ENCODE peak calls at places on chromosome X, in ten cellular contexts. One of them, this sample, is unnamed. For H3K9me3, the result is how much of the 10 kb centered on the place peaks cover.

GRCh38 chrX:39854772-39855747 is 242.7 kb downstream of the BCOR start:
- DNase-seq in kidney: no peak
- DNase-seq in heart right ventricle: no peak
- DNase-seq in stomach: no peak
- DNase-seq in NT2/D1: no peak
- DNase-seq in lower lobe of right lung: no peak
- DNase-seq in ovary: no peak
- DNase-seq in A549: no peak
- DNase-seq in CD4-positive, alpha-beta T cell: peak
- DNase-seq in heart left ventricle: no peak
- DNase-seq in this sample: peak

GRCh38 chrX:120560405-120560841 is 339 bp downstream of the CUL4B start:
- DNase-seq in kidney: no peak
- DNase-seq in heart right ventricle: no peak
- DNase-seq in stomach: peak
- DNase-seq in NT2/D1: no peak
- DNase-seq in lower lobe of right lung: peak
- DNase-seq in ovary: no peak
- DNase-seq in A549: no peak
- DNase-seq in CD4-positive, alpha-beta T cell: peak
- DNase-seq in heart left ventricle: peak
- DNase-seq in this sample: no peak

GRCh38 chrX:78029663-78030062 is 60.2 kb upstream of the PGAM4 start:
- DNase-seq in kidney: no peak
- DNase-seq in heart right ventricle: peak
- DNase-seq in stomach: no peak
- DNase-seq in NT2/D1: no peak
- DNase-seq in lower lobe of right lung: no peak
- DNase-seq in ovary: no peak
- DNase-seq in A549: peak
- DNase-seq in CD4-positive, alpha-beta T cell: no peak
- DNase-seq in heart left ventricle: peak
- DNase-seq in this sample: no peak

GRCh38 chrX:102129473-102129872 is 4.0 kb downstream of the TCEAL2 start:
- DNase-seq in kidney: no peak
- DNase-seq in heart right ventricle: no peak
- DNase-seq in stomach: no peak
- DNase-seq in NT2/D1: no peak
- DNase-seq in lower lobe of right lung: no peak
- DNase-seq in ovary: no peak
- DNase-seq in A549: no peak
- DNase-seq in CD4-positive, alpha-beta T cell: no peak
- DNase-seq in heart left ventricle: no peak
- DNase-seq in this sample: no peak

GRCh38 chrX:63686878-63687714 is 97.9 kb downstream of the ARHGEF9 start:
- DNase-seq in kidney: no peak
- DNase-seq in heart right ventricle: no peak
- DNase-seq in stomach: no peak
- DNase-seq in NT2/D1: peak
- DNase-seq in lower lobe of right lung: no peak
- DNase-seq in ovary: no peak
- DNase-seq in A549: peak
- DNase-seq in CD4-positive, alpha-beta T cell: peak
- DNase-seq in heart left ventricle: peak
- DNase-seq in this sample: no peak

GRCh38 chrX:21738145-21738949 is 19.6 kb downstream of the SMPX start:
- DNase-seq in kidney: no peak
- DNase-seq in heart right ventricle: no peak
- DNase-seq in stomach: no peak
- DNase-seq in NT2/D1: no peak
- DNase-seq in lower lobe of right lung: no peak
- DNase-seq in ovary: no peak
- DNase-seq in A549: peak
- DNase-seq in CD4-positive, alpha-beta T cell: no peak
- DNase-seq in heart left ventricle: no peak
- DNase-seq in this sample: no peak

GRCh38 chrX:37815366-37815765 is 32.0 kb downstream of the DYNLT3 start:
- DNase-seq in kidney: no peak
- DNase-seq in heart right ventricle: no peak
- DNase-seq in stomach: no peak
- DNase-seq in NT2/D1: no peak
- DNase-seq in lower lobe of right lung: no peak
- DNase-seq in ovary: no peak
- DNase-seq in A549: no peak
- DNase-seq in CD4-positive, alpha-beta T cell: no peak
- DNase-seq in heart left ventricle: no peak
- DNase-seq in this sample: no peak

GRCh38 chrX:41984628-41985027 is 61.3 kb upstream of the CASK start:
- DNase-seq in kidney: no peak
- DNase-seq in heart right ventricle: no peak
- DNase-seq in stomach: no peak
- DNase-seq in NT2/D1: no peak
- DNase-seq in lower lobe of right lung: no peak
- DNase-seq in ovary: no peak
- DNase-seq in A549: no peak
- DNase-seq in CD4-positive, alpha-beta T cell: no peak
- DNase-seq in heart left ventricle: no peak
- DNase-seq in this sample: no peak

GRCh38 chrX:138128025-138128671 is 562.2 kb downstream of the ZIC3 start:
- DNase-seq in kidney: no peak
- DNase-seq in heart right ventricle: peak
- DNase-seq in stomach: no peak
- DNase-seq in NT2/D1: peak
- DNase-seq in lower lobe of right lung: no peak
- DNase-seq in ovary: peak
- DNase-seq in A549: peak
- DNase-seq in CD4-positive, alpha-beta T cell: no peak
- DNase-seq in heart left ventricle: no peak
- DNase-seq in this sample: no peak

GRCh38 chrX:155231163-155231562 is 14.9 kb downstream of the VBP1 start:
- DNase-seq in kidney: no peak
- DNase-seq in heart right ventricle: no peak
- DNase-seq in stomach: no peak
- DNase-seq in NT2/D1: no peak
- DNase-seq in lower lobe of right lung: no peak
- DNase-seq in ovary: no peak
- DNase-seq in A549: no peak
- DNase-seq in CD4-positive, alpha-beta T cell: no peak
- DNase-seq in heart left ventricle: no peak
- DNase-seq in this sample: no peak

GRCh38 chrX:148813422-148813821 is 313.0 kb downstream of the AFF2 start:
- DNase-seq in kidney: no peak
- DNase-seq in heart right ventricle: no peak
- DNase-seq in stomach: no peak
- DNase-seq in NT2/D1: no peak
- DNase-seq in lower lobe of right lung: no peak
- DNase-seq in ovary: no peak
- DNase-seq in A549: no peak
- DNase-seq in CD4-positive, alpha-beta T cell: no peak
- DNase-seq in heart left ventricle: no peak
- DNase-seq in this sample: no peak

GRCh38 chrX:27987862-27988646 is 6.8 kb upstream of the DCAF8L1 start:
- DNase-seq in kidney: no peak
- DNase-seq in heart right ventricle: no peak
- DNase-seq in stomach: no peak
- DNase-seq in NT2/D1: no peak
- DNase-seq in lower lobe of right lung: no peak
- DNase-seq in ovary: no peak
- DNase-seq in A549: no peak
- DNase-seq in CD4-positive, alpha-beta T cell: no peak
- DNase-seq in heart left ventricle: no peak
- DNase-seq in this sample: no peak

GRCh38 chrX:10172867-10173266 is 16.1 kb downstream of the CLCN4 start:
- DNase-seq in kidney: no peak
- DNase-seq in heart right ventricle: no peak
- DNase-seq in stomach: no peak
- DNase-seq in NT2/D1: no peak
- DNase-seq in lower lobe of right lung: no peak
- DNase-seq in ovary: no peak
- DNase-seq in A549: no peak
- DNase-seq in CD4-positive, alpha-beta T cell: no peak
- DNase-seq in heart left ventricle: no peak
- DNase-seq in this sample: no peak

GRCh38 chrX:9151772-9152307 is 117.9 kb upstream of the FAM9B start:
- DNase-seq in kidney: no peak
- DNase-seq in heart right ventricle: no peak
- DNase-seq in stomach: no peak
- DNase-seq in NT2/D1: no peak
- DNase-seq in lower lobe of right lung: no peak
- DNase-seq in ovary: no peak
- DNase-seq in A549: no peak
- DNase-seq in CD4-positive, alpha-beta T cell: no peak
- DNase-seq in heart left ventricle: no peak
- DNase-seq in this sample: no peak
- H3K9me3 ChIP-seq in kidney: under half
- H3K9me3 ChIP-seq in heart right ventricle: under half
- H3K9me3 ChIP-seq in stomach: under half
- H3K9me3 ChIP-seq in NT2/D1: under half
- H3K9me3 ChIP-seq in lower lobe of right lung: under half
- H3K9me3 ChIP-seq in ovary: under half
- H3K9me3 ChIP-seq in A549: under half
- H3K9me3 ChIP-seq in CD4-positive, alpha-beta T cell: under half
- H3K9me3 ChIP-seq in heart left ventricle: under half
- H3K9me3 ChIP-seq in this sample: under half

GRCh38 chrX:113551919-113552318 is 711.3 kb upstream of the AMOT start:
- DNase-seq in kidney: no peak
- DNase-seq in heart right ventricle: no peak
- DNase-seq in stomach: no peak
- DNase-seq in NT2/D1: no peak
- DNase-seq in lower lobe of right lung: no peak
- DNase-seq in ovary: no peak
- DNase-seq in A549: no peak
- DNase-seq in CD4-positive, alpha-beta T cell: no peak
- DNase-seq in heart left ventricle: no peak
- DNase-seq in this sample: no peak
- H3K9me3 ChIP-seq in kidney: under half
- H3K9me3 ChIP-seq in heart right ventricle: under half
- H3K9me3 ChIP-seq in stomach: under half
- H3K9me3 ChIP-seq in NT2/D1: under half
- H3K9me3 ChIP-seq in lower lobe of right lung: under half
- H3K9me3 ChIP-seq in ovary: under half
- H3K9me3 ChIP-seq in A549: under half
- H3K9me3 ChIP-seq in CD4-positive, alpha-beta T cell: under half
- H3K9me3 ChIP-seq in heart left ventricle: under half
- H3K9me3 ChIP-seq in this sample: under half

GRCh38 chrX:136667446-136668168 is 19.6 kb downstream of the CD40LG start:
- DNase-seq in kidney: no peak
- DNase-seq in heart right ventricle: no peak
- DNase-seq in stomach: no peak
- DNase-seq in NT2/D1: no peak
- DNase-seq in lower lobe of right lung: no peak
- DNase-seq in ovary: no peak
- DNase-seq in A549: no peak
- DNase-seq in CD4-positive, alpha-beta T cell: no peak
- DNase-seq in heart left ventricle: no peak
- DNase-seq in this sample: no peak
- H3K9me3 ChIP-seq in kidney: under half
- H3K9me3 ChIP-seq in heart right ventricle: under half
- H3K9me3 ChIP-seq in stomach: under half
- H3K9me3 ChIP-seq in NT2/D1: under half
- H3K9me3 ChIP-seq in lower lobe of right lung: under half
- H3K9me3 ChIP-seq in ovary: under half
- H3K9me3 ChIP-seq in A549: under half
- H3K9me3 ChIP-seq in CD4-positive, alpha-beta T cell: under half
- H3K9me3 ChIP-seq in heart left ventricle: under half
- H3K9me3 ChIP-seq in this sample: under half

DNA sequence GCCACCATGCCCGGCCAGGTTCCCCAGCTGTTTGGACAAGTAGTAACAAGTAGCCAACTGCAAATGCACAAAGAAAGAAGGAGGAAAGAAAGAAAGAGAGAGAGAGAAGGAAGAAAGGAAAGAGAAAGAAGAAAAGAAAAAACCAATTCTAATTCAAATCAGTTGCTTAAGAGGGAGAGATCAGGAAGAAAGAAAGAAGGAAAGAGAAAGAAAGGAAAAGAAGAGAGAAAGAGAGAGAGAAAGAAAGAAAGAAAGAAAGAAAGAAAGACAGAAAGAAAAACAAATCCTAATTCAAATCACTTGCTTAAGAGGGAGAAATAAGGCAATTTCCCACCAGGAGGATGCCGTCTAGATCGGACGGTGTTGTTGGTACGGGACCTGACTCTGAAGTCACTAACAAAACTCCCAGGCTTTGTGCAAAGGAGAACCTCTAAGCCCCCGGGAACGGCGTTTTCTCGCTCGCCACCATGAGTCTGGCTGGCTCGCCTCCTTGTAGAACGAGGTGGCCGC is 95.5 kb upstream of the PPP2R3B start:
- DNase-seq in kidney: peak
- DNase-seq in heart right ventricle: no peak
- DNase-seq in stomach: no peak
- DNase-seq in NT2/D1: no peak
- DNase-seq in lower lobe of right lung: no peak
- DNase-seq in ovary: no peak
- DNase-seq in A549: no peak
- DNase-seq in CD4-positive, alpha-beta T cell: no peak
- DNase-seq in heart left ventricle: no peak
- DNase-seq in this sample: no peak
- H3K9me3 ChIP-seq in kidney: under half
- H3K9me3 ChIP-seq in heart right ventricle: under half
- H3K9me3 ChIP-seq in stomach: under half
- H3K9me3 ChIP-seq in NT2/D1: under half
- H3K9me3 ChIP-seq in lower lobe of right lung: under half
- H3K9me3 ChIP-seq in ovary: under half
- H3K9me3 ChIP-seq in A549: under half
- H3K9me3 ChIP-seq in CD4-positive, alpha-beta T cell: under half
- H3K9me3 ChIP-seq in heart left ventricle: under half
- H3K9me3 ChIP-seq in this sample: under half

DNA sequence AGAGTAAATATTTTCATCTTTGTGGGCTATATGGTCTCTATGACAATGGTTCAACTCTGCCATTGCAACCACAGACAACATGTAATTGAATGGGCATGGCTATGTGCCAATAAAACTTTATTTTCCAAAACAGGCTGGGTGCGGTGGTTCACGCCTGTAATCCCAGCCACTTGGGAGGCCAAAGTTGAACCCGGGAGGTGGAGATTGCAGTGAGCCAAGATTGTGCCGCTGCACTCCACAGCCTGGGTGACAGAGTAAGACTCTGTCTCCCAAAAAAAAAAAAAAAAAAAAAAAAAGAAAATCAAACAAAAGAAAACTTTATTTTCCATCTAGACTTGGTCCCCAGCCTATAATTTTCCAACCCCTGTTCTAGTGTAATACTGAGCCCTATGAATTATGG is 38.4 kb upstream of the LAS1L start:
- DNase-seq in kidney: no peak
- DNase-seq in heart right ventricle: no peak
- DNase-seq in stomach: no peak
- DNase-seq in NT2/D1: no peak
- DNase-seq in lower lobe of right lung: no peak
- DNase-seq in ovary: no peak
- DNase-seq in A549: no peak
- DNase-seq in CD4-positive, alpha-beta T cell: no peak
- DNase-seq in heart left ventricle: no peak
- DNase-seq in this sample: no peak
- H3K9me3 ChIP-seq in kidney: under half
- H3K9me3 ChIP-seq in heart right ventricle: under half
- H3K9me3 ChIP-seq in stomach: under half
- H3K9me3 ChIP-seq in NT2/D1: under half
- H3K9me3 ChIP-seq in lower lobe of right lung: under half
- H3K9me3 ChIP-seq in ovary: under half
- H3K9me3 ChIP-seq in A549: under half
- H3K9me3 ChIP-seq in CD4-positive, alpha-beta T cell: under half
- H3K9me3 ChIP-seq in heart left ventricle: under half
- H3K9me3 ChIP-seq in this sample: under half

This sample was measured in T-helper 17 cell.